ENCODE peak calls at places on chromosomes 1 and 21, in ten cellular contexts. C is HCT116, R is mucosa of descending colon, B is ascending aorta, Q is DND-41, M is left ventricle myocardium inferior, J is AG09309, W is AG04449, G is cardiac muscle cell, F is tibial artery. U is an unnamed sample.

GRCh38 chr21:31500071-31500470 is 156.0 kb upstream of the TIAM1 start:
- DNase-seq in W (no peak), Q (no peak), B (no peak), R (no peak), C (no peak), F (no peak), M (peak; percentile 26), G (no peak), J (no peak), U (no peak)

GRCh38 chr1:102891868-102892625 is 216.3 kb downstream of the COL11A1 start:
- DNase-seq in Q (no peak), J (peak; percentile 61), M (no peak), W (peak; percentile 63), C (no peak), F (no peak), B (no peak), G (peak; percentile 87), R (no peak), U (no peak)

GRCh38 chr1:206732508-206732907 is 38.1 kb upstream of the IL19 start:
- DNase-seq in J (no peak), B (no peak), R (no peak), M (no peak), C (no peak), G (no peak), F (no peak), Q (no peak), W (no peak), U (no peak)

GRCh38 chr1:39926343-39926769 is 24.6 kb upstream of the MYCL start:
- DNase-seq in B (no peak), R (no peak), M (no peak), J (no peak), C (no peak), G (peak; percentile 56), F (no peak), W (no peak), Q (peak; percentile 7), U (no peak)

GRCh38 chr1:3912809-3913685 is 13.0 kb upstream of the C1orf174 start:
- DNase-seq in C (no peak), R (no peak), J (no peak), M (no peak), B (no peak), W (no peak), Q (no peak), G (no peak), F (peak; percentile 48), U (no peak)

GRCh38 chr1:3651939-3652537 is at the start of gene TP73:
- DNase-seq in R (no peak), M (no peak), J (no peak), W (no peak), B (no peak), C (peak; percentile 21), Q (peak; percentile 62), F (no peak), G (peak; percentile 6), U (peak; percentile 84)

GRCh38 chr1:228940526-228940925 is 205.2 kb downstream of the RHOU start:
- DNase-seq in W (no peak), M (no peak), Q (no peak), J (no peak), B (no peak), F (no peak), R (no peak), G (no peak), C (no peak), U (no peak)

GRCh38 chr1:180560200-180560867 is 1.6 kb downstream of the OVAAL start:
- DNase-seq in J (no peak), M (no peak), W (no peak), Q (no peak), G (no peak), C (no peak), B (no peak), R (peak; percentile 85), F (no peak), U (no peak)

GRCh38 chr1:168213349-168213748 is 12.5 kb upstream of the SFT2D2 start:
- DNase-seq in G (no peak), M (no peak), W (no peak), R (no peak), C (no peak), Q (no peak), F (no peak), J (no peak), B (no peak), U (no peak)

GRCh38 chr1:5570931-5571330 is 421.3 kb downstream of the NPHP4 start:
- DNase-seq in W (no peak), M (no peak), B (no peak), Q (no peak), G (no peak), R (no peak), C (no peak), J (no peak), F (no peak), U (no peak)

DNA sequence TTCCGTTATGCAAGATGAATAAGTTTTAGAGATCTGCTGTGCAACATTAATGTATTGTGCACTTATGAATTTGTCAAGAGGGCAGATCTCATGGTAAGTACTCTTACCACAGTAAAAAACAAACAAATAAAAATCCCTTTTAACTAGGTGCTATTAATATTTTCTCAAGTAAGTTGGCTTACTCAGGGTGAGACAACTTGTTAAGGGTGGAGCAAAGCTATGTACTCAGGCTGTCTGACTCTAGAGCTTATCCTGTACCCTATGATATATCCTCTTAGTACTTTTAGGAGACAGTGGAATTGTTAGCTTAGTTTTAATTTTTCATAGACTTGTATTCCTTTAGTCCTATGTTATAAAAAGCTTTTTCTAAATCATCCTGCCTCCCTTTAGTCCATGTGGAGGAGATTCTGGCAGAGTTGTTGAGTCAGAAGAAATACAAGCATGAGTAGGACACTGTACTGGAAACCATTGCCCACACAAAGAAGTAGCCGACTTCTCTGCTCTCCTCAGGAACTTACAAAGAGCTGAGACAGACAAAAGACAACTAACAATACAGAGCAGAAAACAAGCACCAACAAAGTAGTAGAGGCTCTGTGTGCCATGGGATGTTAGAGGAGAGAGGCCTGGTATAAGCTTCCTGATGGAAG is 49.2 kb downstream of the S1PR1 start:
- DNase-seq in J (no peak), B (no peak), W (no peak), M (no peak), Q (no peak), C (no peak), F (no peak), R (no peak), G (no peak), U (no peak)
- H3K4me3 ChIP-seq in J (no peak overlapping the region), B (no peak overlapping the region), W (no peak overlapping the region), M (no peak overlapping the region), Q (no peak overlapping the region), C (no peak overlapping the region), F (no peak overlapping the region), R (no peak overlapping the region), G (no peak overlapping the region), U (no peak overlapping the region)

GRCh38 chr1:113223040-113223439 is 150.0 kb downstream of the LRIG2 start:
- DNase-seq in C (no peak), Q (no peak), W (no peak), R (no peak), G (no peak), B (no peak), F (no peak), J (no peak), M (no peak), U (no peak)

GRCh38 chr1:113217447-113218208 is 144.6 kb downstream of the LRIG2 start:
- DNase-seq in J (no peak), R (peak; percentile 68), C (no peak), Q (no peak), G (no peak), F (no peak), B (no peak), M (no peak), W (no peak), U (no peak)

GRCh38 chr1:113219828-113220227 is 146.8 kb downstream of the LRIG2 start:
- DNase-seq in F (no peak), R (no peak), W (no peak), M (no peak), Q (no peak), B (no peak), J (no peak), C (no peak), G (no peak), U (no peak)

GRCh38 chr1:113216664-113217063 is 143.7 kb downstream of the LRIG2 start:
- DNase-seq in M (no peak), F (no peak), Q (no peak), B (no peak), W (no peak), J (no peak), C (no peak), G (no peak), R (no peak), U (no peak)

DNA sequence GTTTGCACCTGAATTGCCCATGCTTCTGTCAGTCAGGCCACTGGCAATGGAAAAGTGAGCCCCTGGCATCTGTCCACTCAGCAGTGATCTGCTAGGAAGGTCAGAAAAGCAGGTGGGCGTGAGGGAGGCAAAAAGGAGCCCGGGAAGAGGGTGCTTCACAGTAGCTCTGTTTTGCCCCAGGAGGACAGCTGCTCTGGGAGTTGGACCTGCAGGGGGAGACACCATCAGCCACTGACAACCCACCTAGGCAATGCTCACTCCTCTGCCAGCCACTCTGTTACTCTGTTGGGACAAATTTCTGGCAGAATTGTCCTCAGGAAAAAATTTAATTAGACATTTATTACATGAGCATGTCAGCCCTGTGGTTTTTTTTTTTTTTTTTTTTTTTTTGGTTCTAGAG is 146.4 kb downstream of the LRIG2 start:
- DNase-seq in F (no peak), G (no peak), Q (peak; percentile 10), C (no peak), W (no peak), R (peak; percentile 59), J (no peak), B (no peak), M (no peak), U (no peak)
- TF ChIP-seq CTCF in F (no peak), G (peak; percentile 31), Q (peak; percentile 38), C (peak; percentile 18), W (peak; percentile 12), R (peak; percentile 13), J (peak; percentile 33), B (no peak), M (peak; percentile 35), U (peak; percentile 32)

GRCh38 chr1:111515291-111516007 is 12.0 kb upstream of the ADORA3 start:
- DNase-seq in M (peak; percentile 84), F (peak; percentile 84), B (peak; percentile 87), G (peak; percentile 65), Q (no peak), C (no peak), W (no peak), R (no peak), J (no peak), U (peak; percentile 26)
- H3K4me3 ChIP-seq in M (peak overlapping the region; percentile 61), F (peak overlapping the region; percentile 47), B (peak overlapping the region; percentile 37), G (no peak overlapping the region), Q (no peak overlapping the region), C (no peak overlapping the region), W (peak overlapping the region; percentile 40), R (no peak overlapping the region), J (peak overlapping the region; percentile 35), U (peak overlapping the region; percentile 60)

DNA sequence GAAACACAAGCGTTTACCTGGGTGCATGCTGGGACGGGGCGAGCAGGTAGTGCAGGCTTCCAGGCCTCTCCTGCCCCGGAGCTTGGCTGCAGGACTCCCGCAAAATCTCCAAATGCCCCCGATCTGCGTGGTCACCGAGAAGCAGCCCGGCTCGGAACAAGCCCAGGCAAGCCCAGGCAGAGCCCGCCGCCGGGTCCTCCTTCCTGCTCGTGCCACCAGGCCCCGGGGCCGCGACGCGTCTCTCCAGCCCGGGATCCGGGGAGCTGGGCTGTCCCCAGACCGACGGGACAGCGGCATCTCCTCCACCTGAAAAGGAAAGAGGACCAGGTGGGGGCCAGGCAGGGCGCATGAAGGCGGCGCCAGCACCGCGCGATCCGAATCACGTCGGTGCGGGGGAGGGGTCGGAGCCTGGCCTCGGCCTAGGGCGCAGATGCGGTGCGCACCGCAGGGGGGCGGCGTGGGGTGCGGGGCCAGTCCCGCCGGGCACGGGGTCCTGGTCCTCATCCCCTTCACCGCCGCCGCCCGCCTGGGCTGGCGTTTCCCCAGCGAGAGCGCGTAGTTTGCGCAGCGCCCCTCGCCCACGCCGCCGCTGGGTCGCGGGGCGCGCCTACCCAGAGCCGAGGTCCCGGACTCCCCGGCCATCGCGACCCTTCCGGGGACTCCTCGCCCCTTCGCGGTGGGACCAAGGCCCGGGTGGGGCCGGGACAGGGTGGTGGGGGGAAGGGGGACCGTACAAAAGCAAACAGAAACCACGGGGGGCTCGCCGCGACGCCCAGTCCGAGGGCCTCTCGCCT is 52.4 kb upstream of the H6PD start:
- DNase-seq in B (no peak), J (no peak), G (peak; percentile 64), M (peak; percentile 40), W (no peak), F (no peak), R (peak; percentile 36), C (no peak), Q (no peak), U (peak; percentile 81)
- TF ChIP-seq CTCF in B (peak; percentile 16), J (no peak), G (peak; percentile 30), M (peak; percentile 37), W (peak; percentile 36), F (peak; percentile 21), R (no peak), C (no peak), Q (no peak), U (peak; percentile 41)

U was measured in GM12865.